ENCODE peak calls at places on chromosomes 5 and 9, in eight cellular contexts. W is T47D; P is islet precursor cell; T is T-helper 1 cell; S is DMS53; Z is stimulated activated CD8-positive, alpha-beta memory T cell treated with anti-CD3 and anti-CD28 coated beads, Interleukin-15, amount 100 ng/mL, for 24 hours; C is naive thymus-derived CD8-positive, alpha-beta T cell; O is NCI-H345. R is an unnamed sample.

GRCh38 chr5:139655727-139656271 is 7.7 kb downstream of the CXXC5 start:
- DNase-seq in P (no peak), O (no peak), Z (no peak), C (no peak), S (peak; percentile 75), W (peak; percentile 86), T (no peak), R (no peak)

GRCh38 chr5:140020601-140021177 is 22.4 kb downstream of the NRG2 start:
- DNase-seq in W (no peak), S (no peak), C (no peak), O (no peak), T (no peak), Z (no peak), P (no peak), R (no peak)

GRCh38 chr5:163509288-163510040 is 4.0 kb downstream of the MAT2B start:
- DNase-seq in T (no peak), P (peak; percentile 68), W (peak; percentile 44), Z (no peak), C (no peak), S (no peak), O (peak; percentile 8), R (no peak)

GRCh38 chr9:21316860-21317259 is 11.7 kb upstream of the IFNA5 start:
- DNase-seq in P (no peak), O (no peak), S (peak; percentile 12), T (no peak), W (peak; percentile 43), Z (no peak), C (no peak), R (no peak)

GRCh38 chr9:12166511-12166910 is 526.7 kb upstream of the TYRP1 start:
- DNase-seq in W (no peak), P (no peak), C (no peak), O (no peak), T (no peak), Z (no peak), S (peak; percentile 0), R (no peak)

GRCh38 chr5:159826351-159827222 is 89.7 kb upstream of the ADRA1B start:
- DNase-seq in O (peak; percentile 4), Z (no peak), P (peak; percentile 90), T (peak; percentile 50), C (no peak), S (peak; percentile 97), W (peak; percentile 81), R (peak; percentile 3)

GRCh38 chr9:120914953-120915352 is 11.6 kb downstream of the TRAF1 start:
- DNase-seq in W (no peak), T (no peak), O (no peak), P (no peak), S (no peak), Z (no peak), C (no peak), R (no peak)

GRCh38 chr5:134226441-134227192 is 744 bp upstream of the PPP2CA start:
- DNase-seq in Z (no peak), C (peak; percentile 84), W (no peak), T (no peak), P (no peak), O (peak; percentile 70), S (peak; percentile 97), R (no peak)

GRCh38 chr9:135797507-135798302 is 95.7 kb downstream of the KCNT1 start:
- DNase-seq in S (peak; percentile 86), P (peak; percentile 81), O (no peak), T (peak; percentile 13), C (no peak), W (peak; percentile 66), Z (no peak), R (peak; percentile 33)

GRCh38 chr5:73776405-73776804 is 150.4 kb downstream of the ARHGEF28 start:
- DNase-seq in Z (no peak), W (no peak), S (no peak), T (no peak), C (no peak), P (no peak), O (no peak), R (no peak)

GRCh38 chr9:36034911-36035490 is 1.7 kb upstream of the RECK start:
- DNase-seq in C (no peak), Z (no peak), O (no peak), S (no peak), W (no peak), T (no peak), P (no peak), R (no peak)

GRCh38 chr9:85859751-85860150 is 81.2 kb upstream of the NAA35 start:
- DNase-seq in Z (no peak), P (no peak), C (no peak), S (no peak), O (no peak), T (no peak), W (no peak), R (no peak)

GRCh38 chr5:59709833-59710232 is 183.7 kb downstream of the PDE4D start:
- DNase-seq in O (no peak), C (no peak), P (no peak), Z (no peak), T (no peak), W (peak; percentile 44), S (no peak), R (no peak)

GRCh38 chr5:178564842-178565550 is 25.2 kb downstream of the COL23A1 start:
- DNase-seq in T (no peak), P (no peak), Z (no peak), S (no peak), O (no peak), W (no peak), C (no peak), R (no peak)

GRCh38 chr9:131853434-131853833 is 113.6 kb upstream of the RAPGEF1 start:
- DNase-seq in S (no peak), O (no peak), P (no peak), Z (no peak), C (no peak), T (no peak), W (no peak), R (no peak)

GRCh38 chr5:147509041-147509709 is 693 bp downstream of the DPYSL3 start:
- DNase-seq in C (no peak), W (no peak), O (peak; percentile 60), T (no peak), S (peak; percentile 70), P (peak; percentile 62), Z (no peak), R (no peak)

GRCh38 chr9:737400-738120 is 103.9 kb upstream of the DMRT1 start:
- DNase-seq in C (no peak), T (no peak), O (no peak), Z (no peak), P (no peak), W (no peak), S (no peak), R (no peak)

GRCh38 chr5:43036856-43037711 is 3.0 kb downstream of the ANXA2R start:
- DNase-seq in Z (no peak), T (no peak), S (no peak), P (peak; percentile 66), O (no peak), W (no peak), C (no peak), R (no peak)

GRCh38 chr9:4665357-4665756 is 923 bp downstream of the SPATA6L start:
- DNase-seq in S (peak; percentile 39), P (no peak), W (no peak), C (no peak), O (no peak), Z (no peak), T (no peak), R (no peak)

GRCh38 chr5:129904102-129904666 is at the start of gene CHSY3:
- DNase-seq in C (no peak), W (peak; percentile 86), Z (peak; percentile 13), S (peak; percentile 94), O (peak; percentile 16), P (peak; percentile 94), T (peak; percentile 53), R (no peak)

GRCh38 chr5:56354836-56355235 is 121.7 kb upstream of the ANKRD55 start:
- DNase-seq in S (no peak), W (no peak), Z (no peak), C (no peak), T (no peak), P (no peak), O (no peak), R (no peak)

GRCh38 chr9:38306899-38307298 is 85.6 kb upstream of the ALDH1B1 start:
- DNase-seq in T (no peak), W (no peak), C (no peak), O (no peak), S (no peak), Z (no peak), P (no peak), R (no peak)

GRCh38 chr5:139417214-139417613 is 13.3 kb upstream of the SPATA24 start:
- DNase-seq in T (no peak), W (no peak), O (peak; percentile 87), P (peak; percentile 12), C (no peak), Z (no peak), S (no peak), R (no peak)

GRCh38 chr5:17714186-17714585 is 79.9 kb downstream of the TAF11L14 start:
- DNase-seq in T (no peak), W (no peak), C (no peak), P (no peak), S (no peak), O (no peak), Z (no peak), R (no peak)

GRCh38 chr5:171226864-171227263 is 82.2 kb upstream of the TLX3 start:
- DNase-seq in P (no peak), T (no peak), C (no peak), W (no peak), Z (no peak), O (no peak), S (no peak), R (no peak)

GRCh38 chr5:120539471-120539870 is 75.4 kb downstream of the PRR16 start:
- DNase-seq in P (no peak), W (no peak), Z (no peak), C (no peak), O (no peak), T (no peak), S (no peak), R (no peak)

GRCh38 chr9:124779368-124780059 is 2.6 kb downstream of the OLFML2A start:
- DNase-seq in T (no peak), P (peak; percentile 88), W (peak; percentile 86), S (peak; percentile 96), Z (no peak), O (peak; percentile 24), C (no peak), R (no peak)

GRCh38 chr9:19102181-19102630 is 498 bp downstream of the HAUS6 start:
- DNase-seq in T (peak; percentile 52), Z (no peak), C (peak; percentile 9), W (peak; percentile 11), P (no peak), O (peak; percentile 13), S (peak; percentile 46), R (peak; percentile 73)

GRCh38 chr5:171693397-171693796 is 92.2 kb upstream of the SMIM23 start:
- DNase-seq in P (peak; percentile 46), C (no peak), Z (no peak), W (no peak), O (no peak), S (peak; percentile 34), T (no peak), R (no peak)

GRCh38 chr9:23829580-23830458 is 3.8 kb upstream of the ELAVL2 start:
- DNase-seq in Z (no peak), O (no peak), T (no peak), W (peak; percentile 71), S (peak; percentile 36), C (no peak), P (peak; percentile 66), R (no peak)

GRCh38 chr5:59038169-59039002 is 455.5 kb downstream of the RAB3C start:
- DNase-seq in T (peak; percentile 35), C (no peak), S (peak; percentile 45), Z (no peak), O (no peak), W (no peak), P (no peak), R (no peak)

GRCh38 chr5:170737591-170737990 is 45.9 kb upstream of the GABRP start:
- DNase-seq in P (peak; percentile 23), W (no peak), O (no peak), C (no peak), S (no peak), Z (no peak), T (no peak), R (no peak)

GRCh38 chr9:76985581-76985980 is 33.9 kb upstream of the FOXB2 start:
- DNase-seq in Z (no peak), P (no peak), S (no peak), O (no peak), T (no peak), W (no peak), C (no peak), R (no peak)

GRCh38 chr5:44774279-44774880 is 34.4 kb upstream of the MRPS30 start:
- DNase-seq in S (peak; percentile 61), T (peak; percentile 4), O (peak; percentile 21), C (no peak), W (peak; percentile 70), Z (no peak), P (no peak), R (peak; percentile 42)

R was measured in OCI-LY7.